ENCODE peak calls at places on chromosomes 5 and 9, in five cellular contexts. J, F, M, C and W are unnamed samples.

GRCh38 chr9:137674307-137675305 is 55.8 kb downstream of the EHMT1 start:
- DNase-seq in F (peak), M (no peak), C (no peak), J (no peak), W (no peak)

GRCh38 chr9:70043285-70043684 is 363 bp upstream of the MAMDC2 start:
- DNase-seq in J (no peak), C (no peak), M (no peak), F (no peak), W (no peak)

GRCh38 chr5:108472237-108472636 is 90.3 kb upstream of the FBXL17 start:
- DNase-seq in C (no peak), M (no peak), J (no peak), F (no peak), W (no peak)

GRCh38 chr9:92714016-92714415 is 44.1 kb upstream of the IPPK start:
- DNase-seq in J (no peak), F (no peak), C (no peak), M (no peak), W (no peak)

GRCh38 chr5:132687995-132688394 is 14.2 kb downstream of the IL4 start:
- DNase-seq in M (no peak), J (no peak), C (no peak), F (no peak), W (no peak)

GRCh38 chr5:108481355-108481931 is 99.5 kb upstream of the FBXL17 start:
- DNase-seq in M (no peak), J (no peak), F (no peak), C (no peak), W (no peak)

GRCh38 chr9:87464992-87465378 is 32.7 kb upstream of the DAPK1 start:
- DNase-seq in J (no peak), F (no peak), C (no peak), M (no peak), W (no peak)

GRCh38 chr9:90102292-90102901 is 497.6 kb downstream of the GADD45G start:
- DNase-seq in F (peak), J (peak), M (peak), C (peak), W (peak)

GRCh38 chr9:116163293-116164055 is 9.9 kb downstream of the PAPPA start:
- DNase-seq in C (no peak), M (no peak), J (no peak), F (no peak), W (no peak)

GRCh38 chr5:97125125-97125683 is 17.2 kb downstream of the LIX1 start:
- DNase-seq in M (no peak), J (no peak), F (no peak), C (no peak), W (no peak)

GRCh38 chr9:135500525-135501260 is at the start of gene MRPS2:
- DNase-seq in F (peak), J (peak), M (peak), C (peak), W (peak)

DNA sequence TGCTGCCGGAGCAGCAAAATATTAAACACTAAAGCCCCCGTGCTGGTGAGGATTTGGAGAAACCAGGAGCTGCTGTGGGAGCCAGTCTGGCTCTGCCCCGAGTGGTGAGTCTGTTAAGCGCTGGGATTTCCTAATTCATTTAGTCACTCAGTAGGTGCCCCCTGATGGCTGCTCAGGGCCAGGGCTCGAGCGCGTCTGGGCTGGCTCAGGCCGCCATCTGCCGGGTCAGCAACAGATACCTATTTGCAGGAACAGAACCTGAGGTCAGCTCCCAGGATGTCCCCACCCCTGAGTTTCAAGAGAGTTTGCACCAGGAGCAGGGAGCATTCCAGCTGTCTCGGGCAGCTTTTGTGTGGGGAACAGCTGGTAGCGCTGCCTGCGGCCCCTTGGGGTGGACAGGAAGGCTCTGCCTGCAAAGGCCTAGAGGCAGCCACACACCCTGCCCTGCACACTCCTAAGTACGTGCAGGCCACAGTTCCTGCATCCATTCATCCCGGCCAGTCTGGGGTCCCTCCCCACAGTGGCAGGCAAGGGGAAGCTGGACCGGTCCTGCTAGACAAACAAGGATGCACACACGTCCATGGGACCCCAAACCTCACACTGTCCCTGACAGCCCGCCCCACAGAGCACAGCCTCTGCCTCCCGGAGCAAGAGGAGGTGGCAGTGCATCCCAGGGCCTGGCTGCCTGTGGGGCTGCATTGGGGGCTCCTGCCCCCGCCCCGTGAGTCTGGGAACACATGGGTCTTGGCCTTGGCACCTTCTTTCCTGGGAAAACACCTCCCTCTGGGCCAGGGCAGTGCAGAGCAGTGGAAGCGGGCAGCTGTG is 83.7 kb downstream of the ADAMTS2 start:
- DNase-seq in J (peak), M (no peak), F (peak), C (no peak), W (no peak)
- TF ChIP-seq CTCF in J (peak), M (no peak), F (no peak), C (no peak), W (no peak)

GRCh38 chr9:123724211-123724831 is 205.6 kb downstream of the DENND1A start:
- DNase-seq in F (no peak), J (no peak), M (no peak), C (no peak), W (no peak)
- TF ChIP-seq CTCF in F (no peak), J (no peak), M (no peak), C (no peak), W (no peak)

GRCh38 chr5:55333017-55333416 is 25.2 kb downstream of the MTREX start:
- DNase-seq in C (no peak), M (no peak), J (no peak), F (no peak), W (no peak)
- TF ChIP-seq CTCF in C (no peak), M (no peak), J (no peak), F (no peak), W (no peak)

GRCh38 chr5:172107606-172108005 is 80.4 kb downstream of the STK10 start:
- DNase-seq in F (peak), M (peak), C (no peak), J (no peak), W (peak)
- TF ChIP-seq CTCF in F (no peak), M (no peak), C (no peak), J (no peak), W (no peak)

GRCh38 chr5:40165789-40166728 is 513.7 kb upstream of the PTGER4 start:
- DNase-seq in M (no peak), J (no peak), C (no peak), F (no peak), W (no peak)
- TF ChIP-seq CTCF in M (peak), J (no peak), C (no peak), F (no peak), W (no peak)

GRCh38 chr5:72355706-72356299 is 35.6 kb downstream of the PTCD2 start:
- DNase-seq in F (no peak), C (peak), J (peak), M (peak), W (no peak)
- TF ChIP-seq CTCF in F (no peak), C (peak), J (peak), M (peak), W (no peak)